ENCODE peak calls at places on chromosomes 13 and 19, in ten cellular contexts. U is neural crest cell; V is activated T-cell treated with anti-CD3 and anti-CD28 coated beads, Interleukin-2, amount 50 U/mL, for 4 hours; E is HAP-1; C is esophagus squamous epithelium; M is naive thymus-derived CD8-positive, alpha-beta T cell; Z is activated CD4-positive, alpha-beta T cell treated with anti-CD3 and anti-CD28 coated beads, Interleukin-2, amount 50 U/mL, for 1 hour; T is stimulated activated CD8-positive, alpha-beta memory T cell treated with anti-CD3 and anti-CD28 coated beads, Interleukin-15, amount 100 ng/mL, for 24 hours; B is hepatocyte; A is GM13976. D is an unnamed sample.

GRCh38 chr13:26760835-26761582 is 423 bp upstream of the GPR12 start:
- DNase-seq in U (no peak), V (no peak), E (no peak), C (no peak), M (no peak), Z (no peak), T (no peak), B (no peak), A (peak; percentile 36), D (no peak)

GRCh38 chr13:31119526-31119925 is 42.2 kb downstream of the HSPH1 start:
- DNase-seq in U (no peak), V (no peak), E (no peak), C (no peak), M (no peak), Z (no peak), T (no peak), B (no peak), A (no peak), D (no peak)

GRCh38 chr13:83878691-83879410 is 3.4 kb downstream of the SLITRK1 start:
- DNase-seq in U (peak; percentile 25), V (no peak), E (no peak), C (no peak), M (no peak), Z (no peak), T (no peak), B (no peak), A (no peak), D (no peak)

GRCh38 chr19:28466107-28467045 is 746.6 kb downstream of the UQCRFS1 start:
- DNase-seq in U (peak; percentile 78), V (peak; percentile 47), E (peak; percentile 54), C (no peak), M (peak; percentile 28), Z (peak; percentile 58), T (peak; percentile 23), B (peak; percentile 78), A (peak; percentile 58), D (peak; percentile 79)

GRCh38 chr19:17536957-17537356 is 18.5 kb upstream of the COLGALT1 start:
- DNase-seq in U (no peak), V (no peak), E (no peak), C (no peak), M (no peak), Z (no peak), T (no peak), B (no peak), A (no peak), D (no peak)

GRCh38 chr19:48310227-48310626 is 15.1 kb upstream of the EMP3 start:
- DNase-seq in U (no peak), V (no peak), E (no peak), C (no peak), M (no peak), Z (no peak), T (no peak), B (no peak), A (no peak), D (no peak)

GRCh38 chr13:112105884-112106283 is 38.9 kb downstream of the SOX1 start:
- DNase-seq in U (peak; percentile 30), V (no peak), E (no peak), C (no peak), M (no peak), Z (no peak), T (no peak), B (no peak), A (no peak), D (no peak)

GRCh38 chr13:95233026-95233635 is 68.1 kb downstream of the ABCC4 start:
- DNase-seq in U (no peak), V (no peak), E (no peak), C (no peak), M (no peak), Z (no peak), T (no peak), B (no peak), A (no peak), D (no peak)

GRCh38 chr13:50437252-50437651 is 406.2 kb downstream of the DLEU7 start:
- DNase-seq in U (no peak), V (no peak), E (no peak), C (no peak), M (no peak), Z (no peak), T (no peak), B (no peak), A (no peak), D (no peak)